ENCODE peak calls at places on chromosomes 16 and 17, in six cellular contexts. One of them, this sample, is unnamed.
A peak's percentile ranks its signal among the peaks of the same experiment; 100 is the strongest.

GRCh38 chr16:4062212-4062802 is 53.9 kb downstream of the ADCY9 start:
- DNase-seq in tibial artery: no peak
- DNase-seq in IMR-90: no peak
- DNase-seq in foreskin fibroblast: no peak
- DNase-seq in psoas muscle: no peak
- DNase-seq in fibroblast of the aortic adventitia: no peak
- DNase-seq in this sample: no peak

GRCh38 chr17:33725675-33726271 is 432.7 kb upstream of the ASIC2 start:
- DNase-seq in tibial artery: peak; percentile 26
- DNase-seq in IMR-90: peak; percentile 17
- DNase-seq in psoas muscle: peak; percentile 16
- DNase-seq in foreskin fibroblast: no peak
- DNase-seq in fibroblast of the aortic adventitia: peak; percentile 14
- DNase-seq in this sample: peak; percentile 25

GRCh38 chr16:1082266-1082951 is 9.9 kb downstream of the SSTR5 start:
- DNase-seq in tibial artery: no peak
- DNase-seq in psoas muscle: no peak
- DNase-seq in fibroblast of the aortic adventitia: peak; percentile 3
- DNase-seq in IMR-90: peak; percentile 12
- DNase-seq in foreskin fibroblast: no peak
- DNase-seq in this sample: peak; percentile 49

GRCh38 chr16:86892509-86892908 is 314.2 kb downstream of the FOXL1 start:
- DNase-seq in psoas muscle: no peak
- DNase-seq in foreskin fibroblast: no peak
- DNase-seq in tibial artery: no peak
- DNase-seq in fibroblast of the aortic adventitia: peak; percentile 32
- DNase-seq in IMR-90: peak; percentile 59
- DNase-seq in this sample: peak; percentile 17

GRCh38 chr17:80152057-80152831 is 5.3 kb upstream of the EIF4A3 start:
- DNase-seq in psoas muscle: no peak
- DNase-seq in IMR-90: peak; percentile 69
- DNase-seq in fibroblast of the aortic adventitia: peak; percentile 53
- DNase-seq in tibial artery: no peak
- DNase-seq in foreskin fibroblast: peak; percentile 77
- DNase-seq in this sample: peak; percentile 96

GRCh38 chr16:83652898-83653297 is 154.9 kb upstream of the HSBP1 start:
- DNase-seq in fibroblast of the aortic adventitia: no peak
- DNase-seq in foreskin fibroblast: no peak
- DNase-seq in IMR-90: no peak
- DNase-seq in tibial artery: no peak
- DNase-seq in psoas muscle: no peak
- DNase-seq in this sample: peak; percentile 31

GRCh38 chr16:11022002-11022401 is 77.6 kb downstream of the CLEC16A start:
- DNase-seq in psoas muscle: no peak
- DNase-seq in tibial artery: no peak
- DNase-seq in fibroblast of the aortic adventitia: no peak
- DNase-seq in foreskin fibroblast: no peak
- DNase-seq in IMR-90: no peak
- DNase-seq in this sample: no peak

GRCh38 chr16:75606507-75606906 is 16.6 kb downstream of the ADAT1 start:
- DNase-seq in tibial artery: no peak
- DNase-seq in foreskin fibroblast: no peak
- DNase-seq in psoas muscle: no peak
- DNase-seq in IMR-90: no peak
- DNase-seq in fibroblast of the aortic adventitia: no peak
- DNase-seq in this sample: no peak

GRCh38 chr16:1775846-1776671 is 3.1 kb upstream of the MRPS34 start:
- DNase-seq in IMR-90: no peak
- DNase-seq in fibroblast of the aortic adventitia: no peak
- DNase-seq in tibial artery: no peak
- DNase-seq in psoas muscle: peak; percentile 19
- DNase-seq in foreskin fibroblast: no peak
- DNase-seq in this sample: no peak

GRCh38 chr17:7176870-7177209 is 2.3 kb downstream of the ASGR1 start:
- DNase-seq in foreskin fibroblast: no peak
- DNase-seq in IMR-90: no peak
- DNase-seq in fibroblast of the aortic adventitia: no peak
- DNase-seq in tibial artery: no peak
- DNase-seq in psoas muscle: no peak
- DNase-seq in this sample: peak; percentile 44

GRCh38 chr16:60271382-60272180 is 1537.5 kb upstream of the GOT2 start:
- DNase-seq in foreskin fibroblast: no peak
- DNase-seq in IMR-90: no peak
- DNase-seq in psoas muscle: no peak
- DNase-seq in fibroblast of the aortic adventitia: no peak
- DNase-seq in tibial artery: no peak
- DNase-seq in this sample: no peak

GRCh38 chr17:34651267-34651955 is 72.0 kb downstream of the TMEM132E start:
- DNase-seq in foreskin fibroblast: no peak
- DNase-seq in tibial artery: no peak
- DNase-seq in psoas muscle: no peak
- DNase-seq in IMR-90: no peak
- DNase-seq in fibroblast of the aortic adventitia: no peak
- DNase-seq in this sample: no peak

GRCh38 chr17:5000237-5000639 is 2.5 kb downstream of the KIF1C start:
- DNase-seq in foreskin fibroblast: no peak
- DNase-seq in IMR-90: no peak
- DNase-seq in fibroblast of the aortic adventitia: peak; percentile 51
- DNase-seq in tibial artery: peak; percentile 82
- DNase-seq in psoas muscle: peak; percentile 95
- DNase-seq in this sample: no peak

GRCh38 chr17:82545071-82545462 is 25.5 kb downstream of the FOXK2 start:
- DNase-seq in foreskin fibroblast: no peak
- DNase-seq in fibroblast of the aortic adventitia: no peak
- DNase-seq in IMR-90: no peak
- DNase-seq in tibial artery: no peak
- DNase-seq in psoas muscle: no peak
- DNase-seq in this sample: peak; percentile 72

GRCh38 chr17:81885869-81886548 is 5.4 kb downstream of the ALYREF start:
- DNase-seq in fibroblast of the aortic adventitia: no peak
- DNase-seq in IMR-90: no peak
- DNase-seq in tibial artery: no peak
- DNase-seq in psoas muscle: peak; percentile 81
- DNase-seq in foreskin fibroblast: peak; percentile 45
- DNase-seq in this sample: no peak

GRCh38 chr17:82320956-82321927 is 3.8 kb upstream of the CD7 start:
- DNase-seq in fibroblast of the aortic adventitia: no peak
- DNase-seq in psoas muscle: no peak
- DNase-seq in tibial artery: no peak
- DNase-seq in IMR-90: no peak
- DNase-seq in foreskin fibroblast: no peak
- DNase-seq in this sample: no peak

GRCh38 chr16:17817943-17818342 is 347.2 kb upstream of the XYLT1 start:
- DNase-seq in IMR-90: no peak
- DNase-seq in foreskin fibroblast: no peak
- DNase-seq in tibial artery: no peak
- DNase-seq in psoas muscle: no peak
- DNase-seq in fibroblast of the aortic adventitia: no peak
- DNase-seq in this sample: no peak

GRCh38 chr16:30997000-30997886 is 12.2 kb downstream of the HSD3B7 start:
- DNase-seq in tibial artery: peak; percentile 81
- DNase-seq in psoas muscle: peak; percentile 88
- DNase-seq in IMR-90: peak; percentile 41
- DNase-seq in foreskin fibroblast: peak; percentile 73
- DNase-seq in fibroblast of the aortic adventitia: peak; percentile 55
- DNase-seq in this sample: peak; percentile 78

GRCh38 chr17:38852771-38853291 is 690 bp downstream of the RPL23 start:
- DNase-seq in tibial artery: no peak
- DNase-seq in foreskin fibroblast: no peak
- DNase-seq in IMR-90: no peak
- DNase-seq in psoas muscle: no peak
- DNase-seq in fibroblast of the aortic adventitia: no peak
- DNase-seq in this sample: peak; percentile 33

GRCh38 chr17:78865682-78866390 is 25.2 kb upstream of the USP36 start:
- DNase-seq in IMR-90: peak; percentile 80
- DNase-seq in foreskin fibroblast: peak; percentile 67
- DNase-seq in psoas muscle: peak; percentile 82
- DNase-seq in tibial artery: peak; percentile 82
- DNase-seq in fibroblast of the aortic adventitia: peak; percentile 83
- DNase-seq in this sample: peak; percentile 83

DNA sequence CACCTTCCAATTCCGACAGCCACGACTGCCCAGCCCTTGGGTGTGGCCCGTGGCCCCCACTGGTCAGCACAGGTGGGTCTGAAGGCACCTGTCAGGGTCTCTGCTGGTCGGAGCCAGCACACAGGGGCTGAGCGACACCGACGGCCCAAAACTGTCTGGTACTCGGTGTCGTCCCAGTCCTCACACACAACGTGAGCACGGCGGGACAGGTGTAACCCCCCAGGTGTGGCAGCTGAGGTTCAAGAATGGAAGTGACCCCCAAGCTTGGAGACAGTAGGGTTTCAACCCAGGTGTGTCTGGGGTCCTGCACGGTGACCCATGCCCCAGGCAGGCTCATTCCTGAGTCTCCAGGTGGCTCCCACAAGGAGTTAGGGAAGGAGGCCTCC is 1.0 kb downstream of the GALNS start:
- DNase-seq in foreskin fibroblast: no peak
- DNase-seq in psoas muscle: no peak
- DNase-seq in fibroblast of the aortic adventitia: no peak
- DNase-seq in tibial artery: no peak
- DNase-seq in IMR-90: no peak
- DNase-seq in this sample: no peak
- H3K4me3 ChIP-seq in foreskin fibroblast: peak overlapping the region; percentile 65
- H3K4me3 ChIP-seq in psoas muscle: peak overlapping the region; percentile 93
- H3K4me3 ChIP-seq in fibroblast of the aortic adventitia: peak overlapping the region; percentile 81
- H3K4me3 ChIP-seq in tibial artery: peak overlapping the region; percentile 84
- H3K4me3 ChIP-seq in IMR-90: peak overlapping the region; percentile 46
- H3K4me3 ChIP-seq in this sample: peak overlapping the region; percentile 99

GRCh38 chr17:29008591-29008990 is 2.8 kb upstream of the SEZ6 start:
- DNase-seq in fibroblast of the aortic adventitia: no peak
- DNase-seq in IMR-90: no peak
- DNase-seq in psoas muscle: no peak
- DNase-seq in tibial artery: no peak
- DNase-seq in foreskin fibroblast: no peak
- DNase-seq in this sample: no peak
- TF ChIP-seq CTCF in fibroblast of the aortic adventitia: no peak
- TF ChIP-seq CTCF in IMR-90: no peak
- TF ChIP-seq CTCF in psoas muscle: no peak
- TF ChIP-seq CTCF in tibial artery: no peak
- TF ChIP-seq CTCF in foreskin fibroblast: no peak
- TF ChIP-seq CTCF in this sample: no peak

DNA sequence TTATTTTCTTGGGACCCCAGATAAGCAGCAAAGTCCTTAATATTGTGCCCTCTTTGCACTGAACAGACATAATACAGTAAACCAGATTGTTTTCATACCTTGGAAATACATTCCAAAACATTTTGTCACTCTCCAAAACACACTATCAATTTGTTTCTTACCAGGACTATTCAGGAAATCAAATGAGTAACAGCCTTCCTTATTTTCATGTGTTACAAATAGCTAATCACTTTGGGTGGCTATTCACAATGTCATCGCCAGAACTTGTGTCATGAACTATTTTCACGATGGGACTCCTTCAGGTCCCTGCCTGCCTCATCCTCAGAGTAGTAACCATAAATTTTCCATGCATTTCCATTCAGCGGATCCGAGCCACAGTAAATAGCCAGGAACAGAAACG is 104.5 kb downstream of the MAP2K6 start:
- DNase-seq in psoas muscle: no peak
- DNase-seq in foreskin fibroblast: no peak
- DNase-seq in tibial artery: no peak
- DNase-seq in fibroblast of the aortic adventitia: no peak
- DNase-seq in IMR-90: no peak
- DNase-seq in this sample: no peak
- H3K4me3 ChIP-seq in psoas muscle: no peak overlapping the region
- H3K4me3 ChIP-seq in foreskin fibroblast: no peak overlapping the region
- H3K4me3 ChIP-seq in tibial artery: no peak overlapping the region
- H3K4me3 ChIP-seq in fibroblast of the aortic adventitia: no peak overlapping the region
- H3K4me3 ChIP-seq in IMR-90: no peak overlapping the region
- H3K4me3 ChIP-seq in this sample: no peak overlapping the region

DNA sequence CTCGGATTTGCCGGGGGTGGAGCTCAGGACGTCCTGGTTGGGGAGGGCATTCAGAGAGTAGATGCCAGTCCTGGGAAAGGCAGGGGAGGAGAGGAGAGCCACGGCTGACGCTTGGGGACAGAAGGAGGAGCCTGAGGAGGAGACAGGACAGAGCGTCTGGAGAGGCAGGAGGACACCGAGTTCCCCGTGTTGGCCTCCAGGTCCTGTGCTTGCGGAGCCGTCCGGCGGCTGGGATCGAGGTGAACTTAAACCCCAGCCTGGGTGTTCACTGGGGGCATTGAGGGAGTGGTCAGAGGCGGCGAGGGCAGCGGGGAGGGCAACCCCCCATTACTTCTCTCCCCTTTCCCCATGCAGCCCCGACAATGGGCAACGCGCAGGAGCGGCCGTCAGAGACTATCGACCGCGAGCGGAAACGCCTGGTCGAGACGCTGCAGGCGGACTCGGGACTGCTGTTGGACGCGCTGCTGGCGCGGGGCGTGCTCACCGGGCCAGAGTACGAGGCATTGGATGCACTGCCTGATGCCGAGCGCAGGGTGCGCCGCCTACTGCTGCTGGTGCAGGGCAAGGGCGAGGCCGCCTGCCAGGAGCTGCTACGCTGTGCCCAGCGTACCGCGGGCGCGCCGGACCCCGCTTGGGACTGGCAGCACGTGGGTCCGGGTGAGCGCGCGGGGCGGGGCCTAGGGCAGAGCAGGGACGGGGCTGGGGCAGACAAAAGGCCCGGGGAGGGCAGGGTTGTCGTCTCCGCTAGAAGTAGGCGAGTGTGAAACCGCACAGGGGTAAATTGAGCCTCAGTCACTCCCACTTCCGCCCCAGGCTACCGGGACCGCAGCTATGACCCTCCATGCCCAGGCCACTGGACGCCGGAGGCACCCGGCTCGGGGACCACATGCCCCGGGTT is 3.7 kb downstream of the NOL3 start:
- DNase-seq in foreskin fibroblast: peak; percentile 91
- DNase-seq in psoas muscle: peak; percentile 91
- DNase-seq in tibial artery: peak; percentile 91
- DNase-seq in fibroblast of the aortic adventitia: peak; percentile 72
- DNase-seq in IMR-90: peak; percentile 76
- DNase-seq in this sample: peak; percentile 80
- TF ChIP-seq CTCF in foreskin fibroblast: peak; percentile 24
- TF ChIP-seq CTCF in psoas muscle: peak; percentile 12
- TF ChIP-seq CTCF in tibial artery: peak; percentile 23
- TF ChIP-seq CTCF in fibroblast of the aortic adventitia: peak; percentile 14
- TF ChIP-seq CTCF in IMR-90: peak; percentile 38
- TF ChIP-seq CTCF in this sample: no peak

GRCh38 chr17:77141846-77142449 is 1.2 kb downstream of the SEC14L1 start:
- DNase-seq in tibial artery: no peak
- DNase-seq in foreskin fibroblast: no peak
- DNase-seq in fibroblast of the aortic adventitia: no peak
- DNase-seq in IMR-90: no peak
- DNase-seq in psoas muscle: no peak
- DNase-seq in this sample: no peak
- H3K4me3 ChIP-seq in tibial artery: peak overlapping the region; percentile 95
- H3K4me3 ChIP-seq in foreskin fibroblast: peak overlapping the region; percentile 64
- H3K4me3 ChIP-seq in fibroblast of the aortic adventitia: peak overlapping the region; percentile 83
- H3K4me3 ChIP-seq in IMR-90: peak overlapping the region; percentile 71
- H3K4me3 ChIP-seq in psoas muscle: peak overlapping the region; percentile 85
- H3K4me3 ChIP-seq in this sample: peak overlapping the region; percentile 88

GRCh38 chr16:5412721-5413120 is 315.1 kb upstream of the EEF2KMT start:
- DNase-seq in foreskin fibroblast: no peak
- DNase-seq in fibroblast of the aortic adventitia: no peak
- DNase-seq in tibial artery: no peak
- DNase-seq in psoas muscle: no peak
- DNase-seq in IMR-90: no peak
- DNase-seq in this sample: no peak
- TF ChIP-seq CTCF in foreskin fibroblast: no peak
- TF ChIP-seq CTCF in fibroblast of the aortic adventitia: no peak
- TF ChIP-seq CTCF in tibial artery: no peak
- TF ChIP-seq CTCF in psoas muscle: no peak
- TF ChIP-seq CTCF in IMR-90: no peak
- TF ChIP-seq CTCF in this sample: no peak

GRCh38 chr17:75834279-75834920 is 9.8 kb downstream of the UNC13D start:
- DNase-seq in IMR-90: no peak
- DNase-seq in psoas muscle: no peak
- DNase-seq in foreskin fibroblast: no peak
- DNase-seq in fibroblast of the aortic adventitia: no peak
- DNase-seq in tibial artery: no peak
- DNase-seq in this sample: no peak
- H3K4me3 ChIP-seq in IMR-90: no peak overlapping the region
- H3K4me3 ChIP-seq in psoas muscle: no peak overlapping the region
- H3K4me3 ChIP-seq in foreskin fibroblast: no peak overlapping the region
- H3K4me3 ChIP-seq in fibroblast of the aortic adventitia: no peak overlapping the region
- H3K4me3 ChIP-seq in tibial artery: no peak overlapping the region
- H3K4me3 ChIP-seq in this sample: no peak overlapping the region

This sample was measured in choroid plexus epithelial cell.